ENCODE peak calls at places on chromosomes 7 and 10, in six cellular contexts. A is M059J; K is KBM-7; N is neuronal stem cell; C is stimulated activated CD4-positive, alpha-beta T cell treated with anti-CD3 and anti-CD28 coated beads, Interleukin-12 subunit alpha, Interleukin-12 subunit beta, amount 100 ng/mL, for 48 hours; Y is AG08396. P is an unnamed sample.

GRCh38 chr7:131170440-131171105 is 157.1 kb upstream of the MKLN1 start:
- DNase-seq in A (peak; percentile 52), K (no peak), N (no peak), C (no peak), Y (peak; percentile 33), P (peak; percentile 5)

GRCh38 chr7:47951374-47951773 is 3.1 kb upstream of the PKD1L1 start:
- DNase-seq in A (no peak), K (no peak), N (no peak), C (no peak), Y (no peak), P (no peak)

GRCh38 chr7:22726849-22727792 is at the start of gene IL6:
- DNase-seq in A (peak; percentile 97), K (peak; percentile 58), N (no peak), C (no peak), Y (peak; percentile 80), P (peak; percentile 66)

GRCh38 chr7:77687100-77687746 is 9.0 kb upstream of the RSBN1L start:
- DNase-seq in A (peak; percentile 37), K (peak; percentile 25), N (no peak), C (no peak), Y (peak; percentile 24), P (no peak)

GRCh38 chr10:98194633-98195032 is 60.2 kb downstream of the R3HCC1L start:
- DNase-seq in A (no peak), K (no peak), N (no peak), C (no peak), Y (no peak), P (no peak)

GRCh38 chr7:135743907-135744789 is 4.5 kb downstream of the FAM180A start:
- DNase-seq in A (peak; percentile 75), K (no peak), N (no peak), C (no peak), Y (no peak), P (no peak)

GRCh38 chr7:24576171-24577052 is 3.2 kb downstream of the PALS2 start:
- DNase-seq in A (peak; percentile 71), K (peak; percentile 72), N (peak; percentile 38), C (no peak), Y (peak; percentile 60), P (peak; percentile 96)

GRCh38 chr10:122373713-122374112 is 795 bp upstream of the PLEKHA1 start:
- DNase-seq in A (peak; percentile 14), K (no peak), N (no peak), C (no peak), Y (peak; percentile 23), P (no peak)

P was measured in Kasumi-1.